ENCODE peak calls at places on chromosomes 4 and X, in five cellular contexts. One of them, this sample, is unnamed.
A peak's percentile ranks its signal among the peaks of the same experiment; 100 is the strongest.

GRCh38 chr4:2280531-2281300 is 18.8 kb upstream of the MXD4 start:
- DNase-seq in substantia nigra: peak; percentile 33
- DNase-seq in HTR-8/SVneo: no peak
- DNase-seq in renal cortical epithelial cell: no peak
- DNase-seq in HS-5: no peak
- DNase-seq in this sample: no peak

GRCh38 chr4:26330186-26330787 is 9.5 kb downstream of the RBPJ start:
- DNase-seq in substantia nigra: no peak
- DNase-seq in HTR-8/SVneo: peak; percentile 45
- DNase-seq in renal cortical epithelial cell: peak; percentile 74
- DNase-seq in HS-5: no peak
- DNase-seq in this sample: no peak

GRCh38 chr4:42119916-42120315 is 32.5 kb downstream of the BEND4 start:
- DNase-seq in substantia nigra: no peak
- DNase-seq in HTR-8/SVneo: no peak
- DNase-seq in renal cortical epithelial cell: no peak
- DNase-seq in HS-5: no peak
- DNase-seq in this sample: no peak

GRCh38 chr4:146488495-146489174 is 33.1 kb downstream of the SLC10A7 start:
- DNase-seq in substantia nigra: no peak
- DNase-seq in HTR-8/SVneo: no peak
- DNase-seq in renal cortical epithelial cell: peak; percentile 56
- DNase-seq in HS-5: no peak
- DNase-seq in this sample: no peak

GRCh38 chrX:119602701-119603255 is 3.4 kb downstream of the NKRF start:
- DNase-seq in substantia nigra: no peak
- DNase-seq in HTR-8/SVneo: no peak
- DNase-seq in renal cortical epithelial cell: peak; percentile 32
- DNase-seq in HS-5: no peak
- DNase-seq in this sample: no peak

GRCh38 chr4:137530176-137530575 is 2.1 kb downstream of the PCDH18 start:
- DNase-seq in substantia nigra: no peak
- DNase-seq in HTR-8/SVneo: no peak
- DNase-seq in renal cortical epithelial cell: no peak
- DNase-seq in HS-5: no peak
- DNase-seq in this sample: no peak

GRCh38 chr4:151806511-151806927 is 45.7 kb upstream of the GATB start:
- DNase-seq in substantia nigra: no peak
- DNase-seq in HTR-8/SVneo: peak; percentile 67
- DNase-seq in renal cortical epithelial cell: peak; percentile 73
- DNase-seq in HS-5: peak; percentile 34
- DNase-seq in this sample: no peak

GRCh38 chr4:5517372-5517771 is 191.0 kb downstream of the EVC2 start:
- DNase-seq in substantia nigra: no peak
- DNase-seq in HTR-8/SVneo: no peak
- DNase-seq in renal cortical epithelial cell: no peak
- DNase-seq in HS-5: no peak
- DNase-seq in this sample: no peak

GRCh38 chr4:915595-915994 is 16.5 kb downstream of the GAK start:
- DNase-seq in substantia nigra: no peak
- DNase-seq in HTR-8/SVneo: no peak
- DNase-seq in renal cortical epithelial cell: no peak
- DNase-seq in HS-5: no peak
- DNase-seq in this sample: no peak

GRCh38 chr4:90357117-90357710 is 230.0 kb downstream of the CCSER1 start:
- DNase-seq in substantia nigra: no peak
- DNase-seq in HTR-8/SVneo: peak; percentile 9
- DNase-seq in renal cortical epithelial cell: peak; percentile 85
- DNase-seq in HS-5: peak; percentile 37
- DNase-seq in this sample: no peak

GRCh38 chr4:39339968-39340367 is 26.2 kb downstream of the RFC1 start:
- DNase-seq in substantia nigra: no peak
- DNase-seq in HTR-8/SVneo: no peak
- DNase-seq in renal cortical epithelial cell: no peak
- DNase-seq in HS-5: no peak
- DNase-seq in this sample: no peak

GRCh38 chrX:35919536-35920309 is at the start of gene CFAP47:
- DNase-seq in substantia nigra: no peak
- DNase-seq in HTR-8/SVneo: no peak
- DNase-seq in renal cortical epithelial cell: peak; percentile 68
- DNase-seq in HS-5: no peak
- DNase-seq in this sample: peak; percentile 40

GRCh38 chr4:80036949-80037348 is 36.1 kb downstream of the ANTXR2 start:
- DNase-seq in substantia nigra: no peak
- DNase-seq in HTR-8/SVneo: no peak
- DNase-seq in renal cortical epithelial cell: no peak
- DNase-seq in HS-5: peak; percentile 29
- DNase-seq in this sample: no peak

GRCh38 chr4:187993827-187994226 is 1.7 kb upstream of the ZFP42 start:
- DNase-seq in substantia nigra: no peak
- DNase-seq in HTR-8/SVneo: peak; percentile 36
- DNase-seq in renal cortical epithelial cell: no peak
- DNase-seq in HS-5: no peak
- DNase-seq in this sample: no peak

GRCh38 chr4:168291242-168291641 is 27.3 kb downstream of the DDX60 start:
- DNase-seq in substantia nigra: no peak
- DNase-seq in HTR-8/SVneo: no peak
- DNase-seq in renal cortical epithelial cell: no peak
- DNase-seq in HS-5: no peak
- DNase-seq in this sample: no peak

GRCh38 chr4:123585111-123585510 is 188.5 kb downstream of the SPRY1 start:
- DNase-seq in substantia nigra: no peak
- DNase-seq in HTR-8/SVneo: no peak
- DNase-seq in renal cortical epithelial cell: no peak
- DNase-seq in HS-5: no peak
- DNase-seq in this sample: no peak

GRCh38 chr4:84750260-84750955 is 167.5 kb downstream of the CDS1 start:
- DNase-seq in substantia nigra: no peak
- DNase-seq in HTR-8/SVneo: peak; percentile 29
- DNase-seq in renal cortical epithelial cell: peak; percentile 61
- DNase-seq in HS-5: peak; percentile 20
- DNase-seq in this sample: no peak

GRCh38 chr4:176788971-176789370 is 3.8 kb downstream of the VEGFC start:
- DNase-seq in substantia nigra: no peak
- DNase-seq in HTR-8/SVneo: no peak
- DNase-seq in renal cortical epithelial cell: no peak
- DNase-seq in HS-5: no peak
- DNase-seq in this sample: no peak

GRCh38 chrX:24235084-24235710 is 78.7 kb downstream of the SUPT20HL2 start:
- DNase-seq in substantia nigra: no peak
- DNase-seq in HTR-8/SVneo: no peak
- DNase-seq in renal cortical epithelial cell: no peak
- DNase-seq in HS-5: no peak
- DNase-seq in this sample: no peak

GRCh38 chrX:47502591-47503222 is 19.7 kb upstream of the ZNF41 start:
- DNase-seq in substantia nigra: no peak
- DNase-seq in HTR-8/SVneo: no peak
- DNase-seq in renal cortical epithelial cell: no peak
- DNase-seq in HS-5: no peak
- DNase-seq in this sample: no peak

GRCh38 chr4:76061977-76062376 is 12.5 kb upstream of the ART3 start:
- DNase-seq in substantia nigra: no peak
- DNase-seq in HTR-8/SVneo: no peak
- DNase-seq in renal cortical epithelial cell: no peak
- DNase-seq in HS-5: no peak
- DNase-seq in this sample: no peak

GRCh38 chr4:133148690-133149363 is at the start of gene PCDH10:
- DNase-seq in substantia nigra: peak; percentile 96
- DNase-seq in HTR-8/SVneo: peak; percentile 88
- DNase-seq in renal cortical epithelial cell: peak; percentile 76
- DNase-seq in HS-5: peak; percentile 77
- DNase-seq in this sample: peak; percentile 76

GRCh38 chr4:53022162-53023100 is 160.3 kb downstream of the RASL11B start:
- DNase-seq in substantia nigra: no peak
- DNase-seq in HTR-8/SVneo: no peak
- DNase-seq in renal cortical epithelial cell: no peak
- DNase-seq in HS-5: no peak
- DNase-seq in this sample: no peak

GRCh38 chr4:76690091-76690905 is 207.6 kb downstream of the SOWAHB start:
- DNase-seq in substantia nigra: no peak
- DNase-seq in HTR-8/SVneo: peak; percentile 19
- DNase-seq in renal cortical epithelial cell: peak; percentile 19
- DNase-seq in HS-5: no peak
- DNase-seq in this sample: no peak

GRCh38 chr4:173857828-173858227 is 327.8 kb upstream of the HAND2 start:
- DNase-seq in substantia nigra: no peak
- DNase-seq in HTR-8/SVneo: no peak
- DNase-seq in renal cortical epithelial cell: no peak
- DNase-seq in HS-5: no peak
- DNase-seq in this sample: no peak

This sample was measured in hypothalamus.